ENCODE peak calls at places on chromosome 13, in four cellular contexts. T is AG10803; W is hepatic stellate cell; U is activated CD4-positive, alpha-beta T cell treated with anti-CD3 and anti-CD28 coated beads, Interleukin-2, amount 50 U/mL, for 1 hour. E is an unnamed sample.

GRCh38 chr13:59562924-59563323 is 600.8 kb downstream of the DIAPH3 start:
- DNase-seq in T (no peak), W (no peak), U (no peak), E (no peak)

GRCh38 chr13:32430018-32430747 is 2.3 kb upstream of the N4BP2L1 start:
- DNase-seq in T (no peak), W (no peak), U (no peak), E (no peak)

GRCh38 chr13:110366733-110367132 is 59.6 kb downstream of the COL4A2 start:
- DNase-seq in W (no peak), T (no peak), U (no peak), E (no peak)

GRCh38 chr13:114112826-114113322 is 19.5 kb downstream of the RASA3 start:
- DNase-seq in T (no peak), W (no peak), U (no peak), E (peak)

GRCh38 chr13:50646070-50646469 is 197.4 kb downstream of the DLEU7 start:
- DNase-seq in U (no peak), T (peak), W (no peak), E (no peak)

GRCh38 chr13:76016799-76017198 is 380.7 kb downstream of the LMO7 start:
- DNase-seq in T (peak), W (peak), U (no peak), E (no peak)

GRCh38 chr13:30819136-30819875 is 84.0 kb downstream of the ALOX5AP start:
- DNase-seq in W (no peak), T (peak), U (no peak), E (no peak)

GRCh38 chr13:112849500-112849899 is 119.5 kb upstream of the MCF2L start:
- DNase-seq in T (no peak), W (no peak), U (no peak), E (no peak)

GRCh38 chr13:99214691-99215090 is 14.0 kb downstream of the UBAC2 start:
- DNase-seq in U (no peak), W (no peak), T (no peak), E (no peak)

GRCh38 chr13:21176982-21177284 is 475 bp downstream of the MRPL57 start:
- DNase-seq in W (no peak), T (no peak), U (peak), E (no peak)

GRCh38 chr13:45393941-45394570 is 24.1 kb downstream of the SLC25A30 start:
- DNase-seq in U (peak), W (peak), T (peak), E (no peak)

GRCh38 chr13:53250272-53250875 is 221.8 kb downstream of the OLFM4 start:
- DNase-seq in U (no peak), T (peak), W (peak), E (no peak)

GRCh38 chr13:43107780-43108179 is 84.4 kb downstream of the DNAJC15 start:
- DNase-seq in W (no peak), T (peak), U (no peak), E (no peak)

GRCh38 chr13:57624565-57625435 is 6.7 kb upstream of the PCDH17 start:
- DNase-seq in T (peak), U (no peak), W (peak), E (peak)

GRCh38 chr13:79483302-79483701 is 2.3 kb downstream of the NDFIP2 start:
- DNase-seq in T (peak), U (no peak), W (peak), E (no peak)

GRCh38 chr13:34044041-34044440 is 226.1 kb downstream of the RFC3 start:
- DNase-seq in U (no peak), W (no peak), T (peak), E (no peak)

GRCh38 chr13:48615017-48615416 is 38.7 kb upstream of the CYSLTR2 start:
- DNase-seq in U (no peak), W (no peak), T (no peak), E (no peak)

GRCh38 chr13:26563713-26564112 is 6.2 kb downstream of the WASF3 start:
- DNase-seq in W (no peak), U (no peak), T (no peak), E (no peak)

GRCh38 chr13:79909664-79910063 is 428.7 kb downstream of the NDFIP2 start:
- DNase-seq in T (no peak), U (no peak), W (no peak), E (no peak)

GRCh38 chr13:113220877-113221276 is 11.5 kb downstream of the CUL4A start:
- DNase-seq in U (peak), W (no peak), T (peak), E (no peak)

GRCh38 chr13:107866666-107867623 is 348.4 kb downstream of the LIG4 start:
- DNase-seq in W (peak), U (no peak), T (peak), E (no peak)

E was measured in tibial artery.